ENCODE peak calls at places on chromosomes 4 and X, in nine cellular contexts. X, J, Z, L, Q, P, H, F and O are unnamed samples.

GRCh38 chr4:165828928-165829327 is 44.1 kb upstream of the TLL1 start:
- DNase-seq in X (no peak), J (no peak), Z (no peak), L (no peak), Q (no peak), P (no peak), H (no peak), F (no peak), O (no peak)

GRCh38 chrX:94854251-94854650 is 1180.2 kb downstream of the FAM133A start:
- DNase-seq in X (no peak), J (no peak), Z (no peak), L (no peak), Q (no peak), P (no peak), H (no peak), F (no peak), O (no peak)

GRCh38 chr4:20493761-20494353 is 206.4 kb upstream of the PACRGL start:
- DNase-seq in X (no peak), J (no peak), Z (no peak), L (no peak), Q (no peak), P (no peak), H (no peak), F (no peak), O (no peak)

GRCh38 chr4:15353207-15353606 is 74.6 kb upstream of the C1QTNF7 start:
- DNase-seq in X (no peak), J (no peak), Z (no peak), L (no peak), Q (no peak), P (no peak), H (no peak), F (no peak), O (no peak)

GRCh38 chrX:138791551-138791950 is 80.0 kb upstream of the FGF13 start:
- DNase-seq in X (no peak), J (no peak), Z (no peak), L (no peak), Q (no peak), P (no peak), H (no peak), F (no peak), O (no peak)

GRCh38 chrX:54494166-54494969 is 1.7 kb downstream of the FGD1 start:
- DNase-seq in X (no peak), J (no peak), Z (no peak), L (no peak), Q (no peak), P (no peak), H (no peak), F (no peak), O (no peak)

GRCh38 chr4:114378306-114378903 is 220.2 kb upstream of the UGT8 start:
- DNase-seq in X (no peak), J (no peak), Z (no peak), L (no peak), Q (no peak), P (no peak), H (peak), F (no peak), O (no peak)

GRCh38 chr4:64095398-64095797 is 313.9 kb downstream of the TECRL start:
- DNase-seq in X (no peak), J (no peak), Z (no peak), L (no peak), Q (no peak), P (no peak), H (no peak), F (no peak), O (no peak)

GRCh38 chr4:145843148-145843547 is 95.5 kb downstream of the ZNF827 start:
- DNase-seq in X (no peak), J (no peak), Z (no peak), L (no peak), Q (no peak), P (no peak), H (peak), F (no peak), O (no peak)

GRCh38 chr4:20284990-20285389 is 33.3 kb downstream of the SLIT2 start:
- DNase-seq in X (no peak), J (no peak), Z (no peak), L (no peak), Q (no peak), P (no peak), H (no peak), F (no peak), O (no peak)

GRCh38 chrX:155148724-155149537 is 67.3 kb upstream of the VBP1 start:
- DNase-seq in X (no peak), J (peak), Z (no peak), L (peak), Q (peak), P (peak), H (peak), F (no peak), O (no peak)

GRCh38 chr4:56662782-56663468 is 18.2 kb downstream of the HOPX start:
- DNase-seq in X (no peak), J (no peak), Z (no peak), L (no peak), Q (no peak), P (no peak), H (no peak), F (no peak), O (no peak)

GRCh38 chrX:136896121-136896914 is 15.8 kb upstream of the RBMX start:
- DNase-seq in X (no peak), J (no peak), Z (no peak), L (no peak), Q (no peak), P (no peak), H (no peak), F (no peak), O (no peak)

GRCh38 chr4:1547863-1548637 is 136.1 kb downstream of the FAM53A start:
- DNase-seq in X (peak), J (no peak), Z (no peak), L (no peak), Q (no peak), P (no peak), H (peak), F (no peak), O (no peak)

GRCh38 chr4:37453361-37454262 is 209.1 kb downstream of the NWD2 start:
- DNase-seq in X (peak), J (peak), Z (no peak), L (peak), Q (no peak), P (peak), H (peak), F (peak), O (peak)

GRCh38 chrX:13074297-13075262 is 30.2 kb upstream of the FAM9C start:
- DNase-seq in X (no peak), J (no peak), Z (no peak), L (no peak), Q (no peak), P (no peak), H (no peak), F (no peak), O (no peak)

GRCh38 chr4:1170805-1171305 is 1.5 kb downstream of the SPON2 start:
- DNase-seq in X (no peak), J (no peak), Z (no peak), L (no peak), Q (no peak), P (no peak), H (no peak), F (no peak), O (peak)

GRCh38 chr4:71195932-71196331 is 142.9 kb upstream of the SLC4A4 start:
- DNase-seq in X (no peak), J (no peak), Z (no peak), L (no peak), Q (no peak), P (no peak), H (no peak), F (no peak), O (no peak)